ENCODE peak calls at places on chromosome 20, in nine cellular contexts. V is psoas muscle, S is Panc1, C is lower leg skin, H is tibial nerve, K is epithelial cell of esophagus, W is kidney, L is esophagus squamous epithelium, N is tibial artery. Q is an unnamed sample.

GRCh38 chr20:51128198-51128597 is 105.3 kb upstream of the KCNG1 start:
- DNase-seq in L (no peak), N (no peak), V (no peak), H (no peak), S (no peak), C (no peak), K (peak), W (no peak), Q (peak)

GRCh38 chr20:61065853-61066252 is 186.2 kb upstream of the CDH4 start:
- DNase-seq in C (no peak), S (no peak), V (no peak), L (no peak), N (no peak), K (no peak), H (no peak), W (no peak), Q (no peak)

GRCh38 chr20:62938105-62938888 is at the start of gene GID8:
- DNase-seq in C (no peak), V (peak), S (no peak), K (peak), N (no peak), L (no peak), H (no peak), W (peak), Q (no peak)

GRCh38 chr20:23340524-23340923 is 10.1 kb upstream of the NXT1 start:
- DNase-seq in C (peak), N (peak), S (peak), V (peak), W (peak), L (no peak), H (peak), K (peak), Q (peak)

GRCh38 chr20:13009682-13010406 is 1.1 kb downstream of the SPTLC3 start:
- DNase-seq in K (peak), L (no peak), W (no peak), N (peak), V (no peak), H (no peak), S (peak), C (peak), Q (peak)

GRCh38 chr20:33933469-33933909 is 60.2 kb upstream of the RALY start:
- DNase-seq in N (peak), K (peak), S (peak), H (peak), C (peak), L (no peak), W (peak), V (peak), Q (no peak)

GRCh38 chr20:48945840-48946514 is 24.5 kb downstream of the ARFGEF2 start:
- DNase-seq in C (no peak), L (no peak), V (no peak), N (no peak), H (no peak), K (peak), S (peak), W (no peak), Q (no peak)

GRCh38 chr20:1478566-1478965 is 11.9 kb upstream of the NSFL1C start:
- DNase-seq in V (no peak), H (no peak), W (no peak), L (no peak), K (peak), S (peak), C (no peak), N (no peak), Q (no peak)

GRCh38 chr20:43681991-43682410 is 15.1 kb downstream of the MYBL2 start:
- DNase-seq in S (no peak), C (no peak), H (no peak), W (no peak), N (no peak), V (no peak), L (peak), K (no peak), Q (no peak)

GRCh38 chr20:63696628-63697356 is at the start of gene TNFRSF6B:
- DNase-seq in S (no peak), K (peak), N (peak), W (peak), V (no peak), L (no peak), C (no peak), H (no peak), Q (no peak)

GRCh38 chr20:24827603-24828295 is 121.3 kb upstream of the CST7 start:
- DNase-seq in W (no peak), K (peak), N (no peak), V (no peak), C (no peak), H (no peak), L (no peak), S (no peak), Q (no peak)

DNA sequence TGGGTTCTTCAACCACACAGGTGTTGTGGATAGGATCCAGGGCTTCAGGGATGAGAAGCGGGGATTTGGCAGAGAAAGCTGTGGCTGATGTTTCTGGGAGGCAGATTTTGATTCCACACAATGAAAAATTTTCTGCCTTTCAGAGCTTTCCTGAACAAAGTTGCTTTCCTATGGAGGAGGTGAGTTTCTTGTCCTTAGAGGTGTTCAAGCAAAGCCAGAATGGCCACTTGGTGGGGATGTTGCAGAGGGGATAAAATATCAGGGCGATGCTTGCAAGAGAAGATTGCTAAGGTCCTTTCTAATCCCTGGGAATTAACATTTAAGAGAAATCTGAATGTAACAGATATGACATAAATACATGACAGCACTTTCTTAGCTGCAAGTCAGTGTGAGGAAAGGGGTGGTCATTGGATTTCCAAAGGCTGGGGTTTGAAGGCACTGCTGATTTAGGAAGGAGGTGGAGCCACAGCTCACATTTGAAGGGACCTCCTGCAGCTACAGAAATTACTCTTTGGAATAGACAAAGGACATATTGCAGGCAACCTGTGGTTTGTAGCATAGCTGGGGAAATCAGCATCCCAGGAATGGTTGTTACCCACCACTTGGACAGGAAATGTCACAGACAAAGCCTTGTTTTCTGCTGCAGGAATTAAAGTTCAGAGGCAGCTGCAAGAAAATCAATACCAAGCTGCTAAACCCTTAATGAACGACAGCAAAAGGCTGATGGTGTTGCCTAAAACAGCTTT is 271.1 kb upstream of the CHD6 start:
- DNase-seq in W (no peak), N (no peak), L (no peak), K (peak), S (no peak), V (no peak), C (no peak), H (no peak), Q (no peak)
- TF ChIP-seq CTCF in W (peak), N (no peak), L (peak), K (no peak), S (peak), V (no peak), C (no peak), H (no peak), Q (no peak)

DNA sequence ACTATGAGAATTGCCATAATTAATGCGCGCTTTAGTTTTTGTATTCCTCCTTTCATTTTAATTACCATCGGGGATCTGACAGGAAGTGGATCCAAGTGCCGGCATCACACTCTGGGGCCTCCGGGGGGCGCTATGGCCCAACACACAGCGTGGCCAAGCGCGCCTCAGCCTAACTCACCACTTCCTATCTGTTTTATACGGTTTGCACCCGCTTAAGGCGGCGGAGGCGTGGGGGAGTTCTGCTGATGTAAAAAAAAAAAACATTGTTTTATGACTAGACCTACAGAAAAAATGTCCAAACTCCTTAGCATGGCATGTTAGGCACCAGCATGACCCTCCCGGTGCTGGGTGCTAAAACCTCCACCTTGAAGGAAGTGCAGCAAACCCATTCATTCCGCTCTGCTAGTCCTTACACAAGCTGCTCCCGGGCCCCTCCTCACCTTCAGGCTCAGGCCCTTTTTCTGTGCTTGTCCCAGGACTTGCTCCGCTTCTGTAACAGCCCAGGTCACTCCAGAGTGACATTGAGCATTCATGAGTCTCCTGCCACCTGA is 4.5 kb upstream of the EBF4 start:
- DNase-seq in L (no peak), N (no peak), K (peak), H (no peak), W (peak), C (no peak), V (peak), S (no peak), Q (no peak)
- H3K4me3 ChIP-seq in L (no peak), N (no peak), K (no peak), H (no peak), W (no peak), C (no peak), V (no peak), S (no peak), Q (no peak)

GRCh38 chr20:53752971-53753879 is 159.6 kb upstream of the ZNF217 start:
- DNase-seq in C (no peak), V (no peak), S (peak), K (peak), H (no peak), W (no peak), N (no peak), L (no peak), Q (no peak)

GRCh38 chr20:53753880-53754459 is 160.3 kb upstream of the ZNF217 start:
- DNase-seq in N (no peak), W (no peak), C (no peak), H (no peak), V (no peak), L (no peak), S (no peak), K (no peak), Q (no peak)

GRCh38 chr20:53760025-53760441 is 166.4 kb upstream of the ZNF217 start:
- DNase-seq in N (no peak), C (no peak), V (no peak), K (no peak), S (no peak), L (no peak), H (no peak), W (no peak), Q (no peak)

GRCh38 chr20:53755733-53756523 is 162.3 kb upstream of the ZNF217 start:
- DNase-seq in C (no peak), L (no peak), W (no peak), S (no peak), H (no peak), N (no peak), V (no peak), K (no peak), Q (no peak)

DNA sequence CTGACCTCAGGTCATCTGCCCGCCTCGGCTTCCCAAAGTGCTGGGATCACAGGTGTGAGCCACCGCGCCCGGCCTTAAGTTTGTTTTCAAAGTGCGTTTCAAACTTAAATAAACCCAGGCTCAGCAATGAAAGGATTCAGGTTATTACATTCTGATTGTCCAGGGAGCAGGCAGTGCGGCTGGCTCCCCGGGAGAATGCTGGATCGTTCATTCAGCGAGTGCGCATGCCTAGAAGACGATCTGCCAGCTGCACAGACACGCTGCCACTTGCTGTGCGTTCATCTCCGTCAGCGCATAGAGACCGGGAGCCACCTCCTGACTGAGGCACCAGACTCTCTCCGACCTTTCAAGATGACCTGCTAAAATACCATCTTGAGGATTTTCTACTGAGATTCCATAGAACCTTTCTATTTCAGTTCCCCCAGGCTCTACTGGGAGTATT is 163.9 kb upstream of the ZNF217 start:
- DNase-seq in H (no peak), K (peak), V (no peak), L (no peak), N (no peak), W (no peak), S (no peak), C (no peak), Q (no peak)
- TF ChIP-seq CTCF in H (no peak), K (no peak), V (no peak), L (no peak), N (no peak), W (no peak), S (no peak), C (no peak), Q (no peak)

GRCh38 chr20:38673261-38673660 is 51.0 kb upstream of the SLC32A1 start:
- DNase-seq in N (no peak), K (no peak), S (no peak), C (no peak), H (no peak), V (no peak), W (no peak), L (no peak), Q (no peak)
- H3K4me3 ChIP-seq in N (no peak), K (no peak), S (no peak), C (no peak), H (no peak), V (no peak), W (no peak), L (no peak), Q (no peak)

GRCh38 chr20:18904192-18904591 is 90.6 kb downstream of the SCP2D1 start:
- DNase-seq in K (no peak), H (no peak), N (no peak), V (no peak), S (no peak), C (no peak), L (no peak), W (no peak), Q (no peak)
- TF ChIP-seq CTCF in K (no peak), H (no peak), N (no peak), V (no peak), S (no peak), C (no peak), L (no peak), W (no peak), Q (no peak)

GRCh38 chr20:10539818-10540553 is 104.9 kb downstream of the SLX4IP start:
- DNase-seq in H (no peak), K (no peak), W (no peak), L (no peak), V (no peak), S (no peak), N (no peak), C (no peak), Q (no peak)

GRCh38 chr20:10540636-10541493 is 105.8 kb downstream of the SLX4IP start:
- DNase-seq in H (no peak), L (no peak), N (no peak), W (no peak), C (no peak), V (no peak), S (no peak), K (peak), Q (peak)

GRCh38 chr20:10537850-10538480 is 102.9 kb downstream of the SLX4IP start:
- DNase-seq in W (no peak), N (no peak), L (no peak), S (no peak), K (peak), V (no peak), H (no peak), C (no peak), Q (peak)

GRCh38 chr20:10536531-10536930 is 101.4 kb downstream of the SLX4IP start:
- DNase-seq in S (no peak), C (no peak), H (no peak), V (no peak), W (no peak), L (no peak), N (no peak), K (peak), Q (no peak)

GRCh38 chr20:10538768-10539167 is 103.7 kb downstream of the SLX4IP start:
- DNase-seq in W (no peak), L (no peak), K (no peak), V (no peak), H (no peak), C (no peak), S (no peak), N (no peak), Q (no peak)
- H3K4me3 ChIP-seq in W (no peak), L (no peak), K (no peak), V (no peak), H (no peak), C (no peak), S (no peak), N (no peak), Q (no peak)

Q was measured in astrocyte of the cerebellum.